ENCODE peak calls at places on chromosome 14, in four cellular contexts. O is kidney epithelial cell, I is A549, P is right cardiac atrium. Q is an unnamed sample.

GRCh38 chr14:77058785-77059184 is 30.3 kb upstream of the IRF2BPL start:
- DNase-seq in I (no peak), O (no peak), P (no peak), Q (no peak)

GRCh38 chr14:104317975-104318557 is 179.7 kb downstream of the KIF26A start:
- DNase-seq in P (peak; percentile 24), I (no peak), O (no peak), Q (no peak)

GRCh38 chr14:94593749-94594431 is 12.7 kb downstream of the SERPINA5 start:
- DNase-seq in I (peak; percentile 35), P (no peak), O (no peak), Q (no peak)

GRCh38 chr14:105163040-105163742 is 5.4 kb downstream of the JAG2 start:
- DNase-seq in P (no peak), I (no peak), O (no peak), Q (no peak)

GRCh38 chr14:103597623-103598372 is 31.2 kb upstream of the KLC1 start:
- DNase-seq in I (no peak), O (peak; percentile 78), P (peak; percentile 30), Q (no peak)

GRCh38 chr14:81329640-81330385 is 70.3 kb downstream of the STON2 start:
- DNase-seq in I (no peak), P (no peak), O (no peak), Q (peak; percentile 100)

GRCh38 chr14:100715803-100716202 is 10.9 kb upstream of the DLK1 start:
- DNase-seq in O (no peak), I (no peak), P (no peak), Q (no peak)

GRCh38 chr14:66746316-66747006 is 238.5 kb downstream of the GPHN start:
- DNase-seq in P (no peak), O (peak; percentile 5), I (peak; percentile 66), Q (peak; percentile 10)

GRCh38 chr14:104726600-104727451 is 2.8 kb downstream of the ADSS1 start:
- DNase-seq in I (peak; percentile 44), P (no peak), O (no peak), Q (no peak)

GRCh38 chr14:77123381-77124344 is 17.9 kb downstream of the ZDHHC22 start:
- DNase-seq in O (peak; percentile 16), I (no peak), P (no peak), Q (peak; percentile 86)

GRCh38 chr14:91317381-91318313 is 73.1 kb upstream of the GPR68 start:
- DNase-seq in I (no peak), O (no peak), P (peak; percentile 95), Q (no peak)

GRCh38 chr14:61478971-61479473 is 157.6 kb downstream of the PRKCH start:
- DNase-seq in O (no peak), I (no peak), P (no peak), Q (no peak)

GRCh38 chr14:103072595-103073366 is 11.2 kb upstream of the LBHD2 start:
- DNase-seq in I (peak; percentile 91), O (peak; percentile 88), P (peak; percentile 42), Q (no peak)

GRCh38 chr14:79986251-79986650 is 225.1 kb downstream of the DIO2 start:
- DNase-seq in I (no peak), O (no peak), P (no peak), Q (no peak)

GRCh38 chr14:45251912-45252311 is 1.1 kb downstream of the MIS18BP1 start:
- DNase-seq in P (no peak), I (peak; percentile 27), O (no peak), Q (no peak)

GRCh38 chr14:67943947-67944346 is 124.4 kb downstream of the RAD51B start:
- DNase-seq in I (peak; percentile 92), P (peak; percentile 74), O (peak; percentile 69), Q (no peak)

GRCh38 chr14:61472025-61472672 is 150.8 kb downstream of the PRKCH start:
- DNase-seq in O (peak; percentile 97), P (peak; percentile 69), I (peak; percentile 89), Q (peak; percentile 90)

GRCh38 chr14:51219473-51220448 is 20.3 kb upstream of the TMX1 start:
- DNase-seq in P (no peak), O (no peak), I (peak; percentile 50), Q (no peak)

GRCh38 chr14:80901260-80901659 is 40.3 kb downstream of the CEP128 start:
- DNase-seq in I (no peak), O (no peak), P (no peak), Q (no peak)

GRCh38 chr14:96167224-96168148 is 37.2 kb upstream of the BDKRB2 start:
- DNase-seq in I (peak; percentile 78), O (no peak), P (no peak), Q (peak; percentile 55)

GRCh38 chr14:100590726-100591452 is 3.7 kb upstream of the BEGAIN start:
- DNase-seq in I (no peak), P (no peak), O (no peak), Q (no peak)

GRCh38 chr14:44163946-44164345 is 343.1 kb downstream of the FSCB start:
- DNase-seq in O (no peak), I (no peak), P (no peak), Q (no peak)

GRCh38 chr14:59274991-59275391 is 86.5 kb downstream of the DAAM1 start:
- DNase-seq in I (no peak), P (peak; percentile 70), O (no peak), Q (no peak)

GRCh38 chr14:105931808-105932483 is 405.6 kb downstream of the TMEM121 start:
- DNase-seq in I (peak; percentile 29), O (no peak), P (no peak), Q (no peak)

GRCh38 chr14:102043251-102044025 is 43.4 kb downstream of the HSP90AA1 start:
- DNase-seq in I (no peak), O (no peak), P (no peak), Q (no peak)

GRCh38 chr14:38290601-38291190 is 34.8 kb upstream of the CLEC14A start:
- DNase-seq in I (no peak), O (peak; percentile 55), P (no peak), Q (peak; percentile 27)